ENCODE peak calls at places on chromosome 2, in nine cellular contexts. O is lung microvascular endothelial cell; P is NCI-H748 treated with DMSO at 0.1 percent for 48 hours; E is HFFc6; X is T-helper 9 cell; N is NCI-H774; I is hippocampal formation; S is left ventricle myocardium inferior; Z is stimulated activated CD4-positive, alpha-beta T cell treated with anti-CD3 and anti-CD28 coated beads, Interleukin-12 subunit alpha, Interleukin-12 subunit beta, amount 100 ng/mL, for 48 hours. A is an unnamed sample.
A peak's percentile ranks its signal among the peaks of the same experiment; 100 is the strongest.

GRCh38 chr2:215998636-215999035 is 14.7 kb downstream of the MREG start:
- DNase-seq in I (peak; percentile 26), Z (no peak), P (no peak), E (peak; percentile 28), S (no peak), O (peak; percentile 16), X (no peak), N (no peak), A (no peak)

GRCh38 chr2:43676322-43677050 is at the start of gene C1GALT1C1L:
- DNase-seq in X (no peak), N (peak; percentile 16), S (peak; percentile 74), E (peak; percentile 3), Z (peak; percentile 3), O (peak; percentile 17), P (peak; percentile 13), I (peak; percentile 32), A (no peak)

GRCh38 chr2:203949228-203949627 is 12.7 kb downstream of the ICOS start:
- DNase-seq in S (no peak), N (no peak), I (no peak), P (no peak), X (no peak), E (no peak), O (no peak), Z (no peak), A (no peak)

GRCh38 chr2:202161106-202161836 is 77.1 kb downstream of the SUMO1 start:
- DNase-seq in N (no peak), P (no peak), E (peak; percentile 33), Z (no peak), I (no peak), S (no peak), O (no peak), X (no peak), A (no peak)

GRCh38 chr2:37394263-37394662 is 49.8 kb downstream of the QPCT start:
- DNase-seq in O (no peak), P (no peak), Z (no peak), X (no peak), S (no peak), E (no peak), I (no peak), N (no peak), A (no peak)

GRCh38 chr2:949894-950626 is 589 bp upstream of the SNTG2 start:
- DNase-seq in E (no peak), I (no peak), O (no peak), N (no peak), Z (no peak), S (no peak), X (no peak), P (peak; percentile 17), A (no peak)

GRCh38 chr2:190635781-190636180 is 13.1 kb upstream of the NAB1 start:
- DNase-seq in O (no peak), I (no peak), S (no peak), X (no peak), Z (no peak), E (no peak), P (no peak), N (no peak), A (no peak)

GRCh38 chr2:49444005-49444404 is 289.7 kb upstream of the FSHR start:
- DNase-seq in Z (no peak), E (no peak), X (no peak), S (no peak), I (no peak), P (no peak), N (no peak), O (no peak), A (no peak)

GRCh38 chr2:207767461-207768167 is 2.1 kb downstream of the FZD5 start:
- DNase-seq in O (peak; percentile 84), N (no peak), I (no peak), E (no peak), P (peak; percentile 33), X (no peak), S (peak; percentile 33), Z (no peak), A (no peak)

GRCh38 chr2:15119722-15120175 is 441.4 kb downstream of the NBAS start:
- DNase-seq in S (no peak), X (no peak), O (no peak), E (no peak), I (no peak), N (no peak), P (no peak), Z (no peak), A (no peak)

GRCh38 chr2:160209457-160209856 is 9.4 kb upstream of the ITGB6 start:
- DNase-seq in Z (no peak), P (no peak), X (no peak), E (peak; percentile 93), N (no peak), O (no peak), I (no peak), S (no peak), A (no peak)

GRCh38 chr2:59184281-59185020 is 943.3 kb upstream of the FANCL start:
- DNase-seq in I (no peak), X (no peak), E (no peak), N (no peak), P (no peak), O (no peak), Z (no peak), S (no peak), A (no peak)

GRCh38 chr2:66772618-66773017 is 337.7 kb downstream of the MEIS1 start:
- DNase-seq in Z (no peak), P (no peak), N (no peak), E (no peak), I (no peak), X (no peak), S (no peak), O (no peak), A (no peak)

GRCh38 chr2:55165567-55165966 is 66.5 kb downstream of the CLHC1 start:
- DNase-seq in P (no peak), S (no peak), N (no peak), Z (no peak), O (no peak), I (no peak), X (no peak), E (peak; percentile 77), A (no peak)

GRCh38 chr2:19361325-19361990 is 3.0 kb upstream of the OSR1 start:
- DNase-seq in Z (no peak), O (peak; percentile 33), X (no peak), N (no peak), I (no peak), E (no peak), S (peak; percentile 33), P (no peak), A (no peak)

GRCh38 chr2:203719456-203719855 is 13.0 kb downstream of the CD28 start:
- DNase-seq in S (no peak), I (no peak), E (no peak), P (no peak), N (no peak), X (no peak), Z (no peak), O (no peak), A (no peak)

GRCh38 chr2:50529600-50530218 is 502.2 kb downstream of the NRXN1 start:
- DNase-seq in O (peak; percentile 59), X (no peak), I (no peak), E (peak; percentile 49), S (no peak), Z (no peak), N (peak; percentile 35), P (peak; percentile 6), A (peak; percentile 15)

GRCh38 chr2:200298816-200299215 is 7.7 kb upstream of the SPATS2L start:
- DNase-seq in S (no peak), X (no peak), N (no peak), Z (no peak), P (no peak), E (no peak), O (no peak), I (no peak), A (no peak)

GRCh38 chr2:164560181-164560792 is 61.0 kb downstream of the GRB14 start:
- DNase-seq in P (no peak), O (peak; percentile 66), N (peak; percentile 3), Z (no peak), S (no peak), X (no peak), E (peak; percentile 33), I (no peak), A (peak; percentile 10)

GRCh38 chr2:175203621-175204496 is 22.3 kb upstream of the ATP5MC3 start:
- DNase-seq in N (peak; percentile 20), P (peak; percentile 54), O (peak; percentile 55), S (no peak), X (peak; percentile 10), Z (peak; percentile 39), I (peak; percentile 6), E (peak; percentile 62), A (peak; percentile 44)

GRCh38 chr2:101770672-101771071 is 73.2 kb downstream of the MAP4K4 start:
- DNase-seq in S (no peak), E (peak; percentile 74), X (no peak), N (peak; percentile 18), P (peak; percentile 15), O (peak; percentile 76), I (no peak), Z (no peak), A (peak; percentile 37)

GRCh38 chr2:174610243-174610995 is 12.8 kb upstream of the WIPF1 start:
- DNase-seq in Z (no peak), E (peak; percentile 55), X (no peak), P (no peak), N (no peak), I (no peak), O (no peak), S (no peak), A (no peak)

GRCh38 chr2:102421890-102422759 is 835 bp upstream of the IL18RAP start:
- DNase-seq in O (no peak), X (no peak), E (no peak), N (no peak), S (no peak), Z (no peak), P (no peak), I (no peak), A (no peak)

GRCh38 chr2:75707901-75708300 is 2.8 kb downstream of the GCFC2 start:
- DNase-seq in O (no peak), E (no peak), X (no peak), P (no peak), Z (no peak), N (no peak), S (no peak), I (no peak), A (no peak)

GRCh38 chr2:190717306-190717705 is 68.4 kb downstream of the NAB1 start:
- DNase-seq in Z (no peak), O (no peak), I (no peak), P (no peak), S (no peak), E (no peak), N (no peak), X (no peak), A (no peak)

GRCh38 chr2:10520154-10520553 is 72.0 kb upstream of the ODC1 start:
- DNase-seq in N (no peak), I (no peak), O (no peak), Z (no peak), S (no peak), E (no peak), X (no peak), P (no peak), A (peak; percentile 18)

GRCh38 chr2:240800241-240800640 is 19.8 kb downstream of the KIF1A start:
- DNase-seq in O (no peak), Z (no peak), N (no peak), X (no peak), I (peak; percentile 63), S (peak; percentile 11), P (no peak), E (no peak), A (no peak)